ENCODE peak calls at places on chromosome X, in nine cellular contexts. N is adrenal gland, S is sigmoid colon, G is right lobe of liver, X is spleen, I is uterus, W is body of pancreas, L is endothelial cell of umbilical vein, F is heart left ventricle. K is an unnamed sample.

GRCh38 chrX:154374361-154375155 is at the start of gene FLNA:
- DNase-seq in N (no peak), S (peak; percentile 89), G (no peak), X (peak; percentile 86), I (peak; percentile 82), W (peak; percentile 66), L (no peak), F (peak; percentile 70), K (no peak)

GRCh38 chrX:38192007-38192625 is 28.6 kb downstream of the SRPX start:
- DNase-seq in N (peak; percentile 41), S (no peak), G (no peak), X (no peak), I (no peak), W (peak; percentile 55), L (peak; percentile 29), F (no peak), K (no peak)

GRCh38 chrX:135432881-135433521 is 11.3 kb downstream of the SMIM10L2A start:
- DNase-seq in N (no peak), S (no peak), G (no peak), X (no peak), I (no peak), W (no peak), L (no peak), F (no peak), K (no peak)

GRCh38 chrX:1601768-1602085 is 10.3 kb downstream of the AKAP17A start:
- DNase-seq in N (no peak), S (no peak), G (peak; percentile 27), X (peak; percentile 55), I (no peak), W (no peak), L (no peak), F (no peak), K (no peak)

GRCh38 chrX:49192722-49193328 is 6.7 kb upstream of the PRICKLE3 start:
- DNase-seq in N (no peak), S (no peak), G (no peak), X (no peak), I (no peak), W (peak; percentile 44), L (peak; percentile 36), F (no peak), K (no peak)

GRCh38 chrX:119655125-119655524 is 37.8 kb downstream of the SEPTIN6 start:
- DNase-seq in N (peak; percentile 60), S (no peak), G (no peak), X (no peak), I (peak; percentile 46), W (peak; percentile 11), L (peak; percentile 84), F (peak; percentile 30), K (no peak)

GRCh38 chrX:100376581-100376980 is 33.5 kb downstream of the PCDH19 start:
- DNase-seq in N (no peak), S (no peak), G (no peak), X (no peak), I (no peak), W (no peak), L (no peak), F (no peak), K (no peak)

GRCh38 chrX:101080326-101080725 is 1.6 kb downstream of the TMEM35A start:
- DNase-seq in N (no peak), S (no peak), G (no peak), X (no peak), I (no peak), W (no peak), L (no peak), F (no peak), K (no peak)

GRCh38 chrX:8025705-8026104 is 98.5 kb upstream of the PNPLA4 start:
- DNase-seq in N (no peak), S (no peak), G (no peak), X (no peak), I (no peak), W (no peak), L (no peak), F (no peak), K (no peak)

GRCh38 chrX:123215397-123216089 is 31.5 kb downstream of the GRIA3 start:
- DNase-seq in N (peak; percentile 74), S (no peak), G (peak; percentile 51), X (no peak), I (no peak), W (no peak), L (no peak), F (peak; percentile 59), K (no peak)

GRCh38 chrX:154334496-154334895 is 38.9 kb downstream of the TKTL1 start:
- DNase-seq in N (no peak), S (no peak), G (peak; percentile 28), X (peak; percentile 43), I (no peak), W (no peak), L (no peak), F (no peak), K (no peak)

GRCh38 chrX:12949205-12949926 is 25.5 kb upstream of the TMSB4X start:
- DNase-seq in N (no peak), S (no peak), G (no peak), X (no peak), I (no peak), W (no peak), L (no peak), F (no peak), K (no peak)

GRCh38 chrX:154595559-154595958 is 10.6 kb downstream of the CTAG1A start:
- DNase-seq in N (no peak), S (no peak), G (no peak), X (no peak), I (no peak), W (no peak), L (no peak), F (no peak), K (no peak)

GRCh38 chrX:106263817-106264216 is 95.7 kb downstream of the PWWP3B start:
- DNase-seq in N (no peak), S (no peak), G (no peak), X (no peak), I (peak; percentile 25), W (no peak), L (no peak), F (no peak), K (no peak)

GRCh38 chrX:47446431-47446830 is 36.6 kb downstream of the ZNF41 start:
- DNase-seq in N (no peak), S (no peak), G (no peak), X (no peak), I (no peak), W (no peak), L (no peak), F (no peak), K (no peak)

GRCh38 chrX:132033166-132033565 is 10.1 kb downstream of the STK26 start:
- DNase-seq in N (no peak), S (no peak), G (no peak), X (no peak), I (no peak), W (no peak), L (no peak), F (no peak), K (no peak)

GRCh38 chrX:13128104-13128503 is 83.7 kb upstream of the FAM9C start:
- DNase-seq in N (no peak), S (no peak), G (no peak), X (no peak), I (no peak), W (no peak), L (peak; percentile 28), F (no peak), K (no peak)

GRCh38 chrX:151988706-151989299 is 14.3 kb upstream of the GABRE start:
- DNase-seq in N (no peak), S (no peak), G (no peak), X (no peak), I (no peak), W (no peak), L (no peak), F (no peak), K (no peak)
- H3K36me3 ChIP-seq in N (no peaks in the 10 kb centered on the region), S (no peaks in the 10 kb centered on the region), G (no peaks in the 10 kb centered on the region), X (no peaks in the 10 kb centered on the region), I (no peaks in the 10 kb centered on the region), W (no peaks in the 10 kb centered on the region), L (no peaks in the 10 kb centered on the region), F (no peaks in the 10 kb centered on the region), K (no peaks in the 10 kb centered on the region)

GRCh38 chrX:19787305-19787704 is 100.1 kb downstream of the SH3KBP1 start:
- DNase-seq in N (no peak), S (no peak), G (no peak), X (no peak), I (no peak), W (no peak), L (no peak), F (no peak), K (no peak)
- H3K4me1 ChIP-seq in N (no peaks in the 10 kb centered on the region), S (no peaks in the 10 kb centered on the region), G (no peaks in the 10 kb centered on the region), X (peaks cover 18% of the 10 kb centered on the region), I (no peaks in the 10 kb centered on the region), W (no peaks in the 10 kb centered on the region), L (no peaks in the 10 kb centered on the region), F (no peaks in the 10 kb centered on the region), K (no peaks in the 10 kb centered on the region)

DNA sequence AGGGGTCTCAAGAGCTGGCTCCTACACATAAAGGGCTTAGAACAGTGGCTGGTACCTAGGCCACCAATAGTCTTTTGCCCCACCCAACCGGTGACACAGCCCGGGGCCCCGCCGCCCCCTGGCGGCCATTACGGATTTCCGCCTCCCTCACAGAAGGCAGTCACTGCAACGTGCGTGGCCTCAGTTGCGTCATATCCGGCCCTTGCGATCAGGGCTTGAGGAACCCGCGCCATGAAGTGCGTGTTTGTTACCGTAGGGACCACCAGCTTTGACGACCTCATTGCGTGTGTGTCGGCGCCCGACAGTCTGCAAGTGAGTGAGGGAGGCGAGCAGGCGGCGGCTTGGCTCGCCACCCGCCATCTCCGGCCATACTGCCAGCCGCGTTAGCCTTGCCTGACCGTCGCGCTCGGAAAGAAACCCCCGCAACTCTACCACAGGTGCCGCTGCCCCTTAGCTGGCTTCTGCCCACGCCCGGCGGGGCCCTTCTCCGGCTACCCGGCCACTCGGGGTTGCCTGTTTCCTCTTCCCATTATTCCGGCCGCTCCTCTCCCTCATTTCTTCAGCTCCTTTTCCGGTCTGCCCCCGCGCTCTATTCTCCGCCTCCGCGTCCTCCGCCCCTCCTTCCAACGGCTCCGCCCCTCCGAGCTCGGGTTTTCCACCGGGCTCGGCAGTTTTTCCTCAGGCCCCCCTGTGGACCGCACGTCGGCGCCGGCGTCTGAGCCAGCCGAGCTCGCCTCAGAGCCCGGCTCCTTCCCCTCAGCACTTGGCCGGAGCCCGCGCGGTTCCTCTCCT is at the start of gene ALG13:
- DNase-seq in N (peak; percentile 91), S (peak; percentile 96), G (peak; percentile 92), X (peak; percentile 96), I (peak; percentile 89), W (peak; percentile 88), L (peak; percentile 85), F (peak; percentile 92), K (peak; percentile 43)
- TF ChIP-seq POLR2A in N (peak; percentile 73), S (peak; percentile 40), G (peak; percentile 81), X (peak; percentile 13), I (peak; percentile 45), W (peak; percentile 75), L (peak; percentile 73), F (peak; percentile 42), K (peak; percentile 54)

GRCh38 chrX:53194308-53194707 is 30.7 kb downstream of the KDM5C start:
- DNase-seq in N (no peak), S (no peak), G (no peak), X (no peak), I (no peak), W (no peak), L (no peak), F (no peak), K (no peak)

GRCh38 chrX:53195401-53195800 is 29.6 kb downstream of the KDM5C start:
- DNase-seq in N (no peak), S (no peak), G (no peak), X (no peak), I (no peak), W (no peak), L (no peak), F (no peak), K (no peak)

GRCh38 chrX:53193093-53193492 is 31.9 kb downstream of the KDM5C start:
- DNase-seq in N (no peak), S (no peak), G (no peak), X (no peak), I (no peak), W (no peak), L (no peak), F (no peak), K (no peak)

GRCh38 chrX:53196678-53197077 is 28.3 kb downstream of the KDM5C start:
- DNase-seq in N (no peak), S (no peak), G (no peak), X (no peak), I (no peak), W (no peak), L (no peak), F (no peak), K (no peak)
- H3K36me3 ChIP-seq in N (no peaks in the 10 kb centered on the region), S (peaks cover 91% of the 10 kb centered on the region), G (peaks cover 35% of the 10 kb centered on the region), X (peaks cover 100% of the 10 kb centered on the region), I (no peaks in the 10 kb centered on the region), W (peaks cover 26% of the 10 kb centered on the region), L (peaks cover 42% of the 10 kb centered on the region), F (no peaks in the 10 kb centered on the region), K (peaks cover 88% of the 10 kb centered on the region)